ENCODE peak calls at places on chromosomes 12 and 14, in seven cellular contexts. K is H9, C is trophoblast cell, V is neuronal stem cell, W is mesendoderm, F is H1, A is mesenchymal stem cell. J is an unnamed sample.

GRCh38 chr14:49880267-49881064 is 12.4 kb upstream of the ARF6 start:
- DNase-seq in K (no peak), C (no peak), V (no peak), W (no peak), F (no peak), A (peak; percentile 77), J (no peak)

GRCh38 chr12:20350495-20350894 is 17.8 kb upstream of the PDE3A start:
- DNase-seq in K (no peak), C (no peak), V (no peak), W (no peak), F (no peak), A (peak; percentile 12), J (peak; percentile 83)

GRCh38 chr14:58166005-58166983 is 14.3 kb upstream of the ARMH4 start:
- DNase-seq in K (peak; percentile 85), C (peak; percentile 72), V (peak; percentile 79), W (peak; percentile 87), F (peak; percentile 71), A (peak; percentile 73), J (peak; percentile 78)

GRCh38 chr14:105591052-105591451 is 64.7 kb downstream of the TMEM121 start:
- DNase-seq in K (no peak), C (no peak), V (no peak), W (no peak), F (no peak), A (no peak), J (no peak)

GRCh38 chr14:36442824-36443241 is 77.2 kb downstream of the NKX2-1 start:
- DNase-seq in K (no peak), C (no peak), V (peak; percentile 93), W (peak; percentile 30), F (no peak), A (no peak), J (no peak)

GRCh38 chr12:20210795-20211194 is 157.5 kb upstream of the PDE3A start:
- DNase-seq in K (no peak), C (no peak), V (no peak), W (no peak), F (no peak), A (no peak), J (no peak)

GRCh38 chr12:12538535-12538934 is 24.1 kb downstream of the DUSP16 start:
- DNase-seq in K (no peak), C (no peak), V (no peak), W (no peak), F (no peak), A (no peak), J (no peak)

GRCh38 chr12:70666364-70666763 is 29.1 kb upstream of the PTPRB start:
- DNase-seq in K (no peak), C (no peak), V (no peak), W (no peak), F (no peak), A (no peak), J (no peak)

GRCh38 chr14:53295985-53296582 is 143.0 kb upstream of the DDHD1 start:
- DNase-seq in K (no peak), C (peak; percentile 15), V (peak; percentile 36), W (peak; percentile 37), F (no peak), A (peak; percentile 49), J (peak; percentile 45)

GRCh38 chr14:95998656-95999055 is 40.5 kb upstream of the C14orf132 start:
- DNase-seq in K (no peak), C (no peak), V (no peak), W (peak; percentile 45), F (no peak), A (peak; percentile 45), J (peak; percentile 53)

GRCh38 chr12:32821293-32822089 is 65.8 kb upstream of the YARS2 start:
- DNase-seq in K (no peak), C (peak; percentile 78), V (no peak), W (no peak), F (no peak), A (peak; percentile 22), J (no peak)

GRCh38 chr12:49325606-49326005 is 2.6 kb downstream of the TROAP start:
- DNase-seq in K (no peak), C (no peak), V (no peak), W (no peak), F (no peak), A (no peak), J (no peak)
- H3K4ac ChIP-seq in K (no peak overlapping the region), C (no peak overlapping the region), V (no peak overlapping the region), W (no peak overlapping the region), F (no peak overlapping the region), A (no peak overlapping the region), J (no peak overlapping the region)

GRCh38 chr14:35044939-35045797 is 904 bp upstream of the FAM177A1 start:
- DNase-seq in K (no peak), C (peak; percentile 68), V (no peak), W (no peak), F (no peak), A (no peak), J (peak; percentile 62)

GRCh38 chr14:35042632-35043031 is 3.4 kb upstream of the FAM177A1 start:
- DNase-seq in K (no peak), C (no peak), V (no peak), W (no peak), F (no peak), A (no peak), J (no peak)

GRCh38 chr14:35045798-35046047 is 349 bp upstream of the FAM177A1 start:
- DNase-seq in K (no peak), C (no peak), V (no peak), W (no peak), F (no peak), A (no peak), J (no peak)

GRCh38 chr14:35046048-35046750 is at the start of gene FAM177A1:
- DNase-seq in K (peak; percentile 99), C (peak; percentile 99), V (peak; percentile 93), W (peak; percentile 98), F (peak; percentile 83), A (peak; percentile 97), J (peak; percentile 94)

GRCh38 chr14:35043046-35043445 is 3.0 kb upstream of the FAM177A1 start:
- DNase-seq in K (no peak), C (no peak), V (no peak), W (no peak), F (no peak), A (no peak), J (no peak)
- H3K27ac ChIP-seq in K (no peak overlapping the region), C (no peak overlapping the region), V (no peak overlapping the region), W (no peak overlapping the region), F (no peak overlapping the region), A (no peak overlapping the region), J (no peak overlapping the region)

GRCh38 chr12:24414421-24414820 is 465.0 kb upstream of the SOX5 start:
- DNase-seq in K (no peak), C (no peak), V (no peak), W (no peak), F (no peak), A (no peak), J (no peak)
- H3K4ac ChIP-seq in K (no peak overlapping the region), C (no peak overlapping the region), V (no peak overlapping the region), W (no peak overlapping the region), F (no peak overlapping the region), A (no peak overlapping the region), J (no peak overlapping the region)

DNA sequence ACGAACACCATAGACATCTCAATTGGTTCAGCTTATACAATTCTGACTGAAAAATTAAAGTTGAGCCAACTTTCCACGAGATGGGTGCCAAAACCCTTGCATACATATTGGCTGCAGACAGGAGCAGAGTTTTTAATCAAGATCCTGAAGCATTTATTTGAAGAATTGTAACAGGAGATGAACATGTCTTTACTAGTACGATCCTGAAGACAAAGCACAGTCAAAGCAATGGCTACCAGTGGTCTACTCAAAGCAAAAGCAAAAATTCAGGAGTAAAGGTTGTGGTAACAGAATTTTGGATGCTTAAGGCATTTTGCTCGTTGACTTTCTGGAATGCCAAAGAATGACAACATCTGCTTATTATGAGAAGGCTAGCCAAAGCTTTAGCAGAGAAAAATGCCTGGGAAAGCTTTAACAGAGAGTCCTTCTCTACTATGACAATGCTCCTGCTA is 20.7 kb downstream of the ZDHHC17 start:
- DNase-seq in K (no peak), C (peak; percentile 32), V (no peak), W (peak; percentile 44), F (no peak), A (no peak), J (peak; percentile 77)
- H3K27ac ChIP-seq in K (no peak overlapping the region), C (peak overlapping the region; percentile 60), V (peak overlapping the region; percentile 39), W (no peak overlapping the region), F (no peak overlapping the region), A (peak overlapping the region; percentile 28), J (no peak overlapping the region)

GRCh38 chr14:89844508-89844907 is 110.0 kb downstream of the EFCAB11 start:
- DNase-seq in K (no peak), C (no peak), V (no peak), W (peak; percentile 80), F (no peak), A (no peak), J (peak; percentile 22)
- H3K4ac ChIP-seq in K (no peak overlapping the region), C (no peak overlapping the region), V (no peak overlapping the region), W (no peak overlapping the region), F (no peak overlapping the region), A (no peak overlapping the region), J (peak overlapping the region; percentile 99)